ENCODE peak calls at places on chromosome 19, in five cellular contexts. N is naive thymus-derived CD8-positive, alpha-beta T cell; V is fibroblast of lung; J is H54; H is activated CD4-positive, CD25-positive, alpha-beta regulatory T cell treated with anti-CD3 and anti-CD28 coated beads, Interleukin-2, amount 50 U/mL, for 16 hours. T is an unnamed sample.

GRCh38 chr19:1039646-1040475 is at the start of gene ABCA7:
- DNase-seq in N (peak; percentile 98), V (peak; percentile 97), J (peak; percentile 93), H (peak; percentile 93), T (peak; percentile 99)

GRCh38 chr19:17402982-17403855 is 2.2 kb downstream of the BST2 start:
- DNase-seq in N (peak; percentile 23), V (no peak), J (peak; percentile 42), H (no peak), T (peak; percentile 34)

GRCh38 chr19:2542341-2543069 is 66.6 kb downstream of the GADD45B start:
- DNase-seq in N (no peak), V (peak; percentile 79), J (no peak), H (no peak), T (no peak)

GRCh38 chr19:51386882-51387520 is 773 bp downstream of the LIM2 start:
- DNase-seq in N (no peak), V (no peak), J (no peak), H (no peak), T (no peak)

GRCh38 chr19:46515879-46516350 is 20.2 kb upstream of the PNMA8B start:
- DNase-seq in N (no peak), V (peak; percentile 44), J (peak; percentile 35), H (no peak), T (no peak)

GRCh38 chr19:49506575-49507105 is 5.8 kb upstream of the FCGRT start:
- DNase-seq in N (peak; percentile 66), V (no peak), J (peak; percentile 84), H (peak; percentile 61), T (peak; percentile 69)

GRCh38 chr19:30865481-30865880 is 483.8 kb downstream of the TSHZ3 start:
- DNase-seq in N (no peak), V (no peak), J (no peak), H (no peak), T (no peak)

GRCh38 chr19:4660181-4660791 is 9.9 kb downstream of the MYDGF start:
- DNase-seq in N (no peak), V (no peak), J (no peak), H (no peak), T (no peak)

GRCh38 chr19:18589380-18590272 is 1.0 kb downstream of the REX1BD start:
- DNase-seq in N (no peak), V (peak; percentile 48), J (no peak), H (peak; percentile 45), T (peak; percentile 58)

GRCh38 chr19:5238700-5239099 is 101.9 kb downstream of the PTPRS start:
- DNase-seq in N (no peak), V (no peak), J (no peak), H (no peak), T (no peak)

GRCh38 chr19:16268676-16269319 is 55.8 kb upstream of the KLF2 start:
- DNase-seq in N (peak; percentile 51), V (no peak), J (no peak), H (peak; percentile 6), T (no peak)

GRCh38 chr19:15495151-15495550 is 13.2 kb upstream of the CYP4F22 start:
- DNase-seq in N (no peak), V (no peak), J (no peak), H (no peak), T (no peak)

GRCh38 chr19:41882568-41883462 is at the start of gene ARHGEF1:
- DNase-seq in N (peak; percentile 34), V (peak; percentile 18), J (peak; percentile 65), H (peak; percentile 27), T (peak; percentile 38)

GRCh38 chr19:46299004-46299509 is 2.2 kb downstream of the HIF3A start:
- DNase-seq in N (no peak), V (peak; percentile 96), J (peak; percentile 56), H (no peak), T (no peak)

GRCh38 chr19:17949956-17950309 is 17.0 kb upstream of the KCNN1 start:
- DNase-seq in N (no peak), V (no peak), J (peak; percentile 30), H (no peak), T (no peak)

GRCh38 chr19:43562698-43563241 is 12.6 kb downstream of the XRCC1 start:
- DNase-seq in N (peak; percentile 58), V (peak; percentile 42), J (peak; percentile 93), H (peak; percentile 55), T (peak; percentile 62)

GRCh38 chr19:28242317-28242927 is 970.5 kb downstream of the UQCRFS1 start:
- DNase-seq in N (no peak), V (peak; percentile 1), J (peak; percentile 31), H (no peak), T (no peak)

GRCh38 chr19:40235238-40236025 is 8.9 kb upstream of the CCNP start:
- DNase-seq in N (no peak), V (no peak), J (no peak), H (no peak), T (no peak)

GRCh38 chr19:54165222-54165621 is 5.7 kb upstream of the LENG1 start:
- DNase-seq in N (no peak), V (no peak), J (no peak), H (no peak), T (no peak)

GRCh38 chr19:39558623-39559117 is 18.7 kb upstream of the EID2 start:
- DNase-seq in N (no peak), V (no peak), J (no peak), H (no peak), T (no peak)

GRCh38 chr19:3818918-3819317 is 32.7 kb upstream of the MATK start:
- DNase-seq in N (no peak), V (no peak), J (no peak), H (no peak), T (no peak)

GRCh38 chr19:18529782-18530181 is 7.9 kb upstream of the ELL start:
- DNase-seq in N (no peak), V (no peak), J (no peak), H (no peak), T (no peak)

GRCh38 chr19:10289167-10289835 is 451 bp upstream of the ICAM5 start:
- DNase-seq in N (peak; percentile 44), V (peak; percentile 33), J (peak; percentile 61), H (peak; percentile 27), T (peak; percentile 46)

GRCh38 chr19:54790711-54791110 is 12.7 kb upstream of the KIR2DL4 start:
- DNase-seq in N (no peak), V (no peak), J (no peak), H (no peak), T (no peak)

GRCh38 chr19:35155441-35155840 is 906 bp downstream of the FXYD5 start:
- DNase-seq in N (no peak), V (no peak), J (no peak), H (no peak), T (no peak)

GRCh38 chr19:14136509-14137281 is at the start of gene ASF1B:
- DNase-seq in N (peak; percentile 98), V (peak; percentile 100), J (peak; percentile 95), H (peak; percentile 95), T (peak; percentile 95)

GRCh38 chr19:49335071-49335783 is at the start of gene CD37:
- DNase-seq in N (peak; percentile 43), V (no peak), J (no peak), H (peak; percentile 15), T (peak; percentile 29)

GRCh38 chr19:18202759-18203407 is 959 bp downstream of the RAB3A start:
- DNase-seq in N (peak; percentile 18), V (no peak), J (no peak), H (no peak), T (no peak)

GRCh38 chr19:5013761-5014160 is 44.8 kb downstream of the KDM4B start:
- DNase-seq in N (no peak), V (no peak), J (no peak), H (no peak), T (no peak)

GRCh38 chr19:899363-900301 is 6.3 kb downstream of the RNU6-9 start:
- DNase-seq in N (no peak), V (no peak), J (no peak), H (no peak), T (no peak)

GRCh38 chr19:40542197-40542859 is 34.3 kb upstream of the SHKBP1 start:
- DNase-seq in N (no peak), V (peak; percentile 96), J (no peak), H (no peak), T (no peak)

GRCh38 chr19:46025825-46026224 is 3.0 kb upstream of the PGLYRP1 start:
- DNase-seq in N (no peak), V (no peak), J (no peak), H (no peak), T (no peak)

GRCh38 chr19:46616631-46617322 is 8.1 kb downstream of the PTGIR start:
- DNase-seq in N (no peak), V (peak; percentile 50), J (no peak), H (no peak), T (no peak)

GRCh38 chr19:9934132-9934950 is 2.0 kb downstream of the OLFM2 start:
- DNase-seq in N (peak; percentile 75), V (peak; percentile 66), J (peak; percentile 85), H (peak; percentile 65), T (peak; percentile 75)

GRCh38 chr19:2982556-2982955 is 5.2 kb downstream of the TLE6 start:
- DNase-seq in N (no peak), V (no peak), J (no peak), H (no peak), T (no peak)

GRCh38 chr19:8192227-8192820 is 16.8 kb upstream of the CERS4 start:
- DNase-seq in N (no peak), V (no peak), J (no peak), H (no peak), T (no peak)

GRCh38 chr19:6041991-6042421 is 64.1 kb upstream of the RANBP3 start:
- DNase-seq in N (no peak), V (no peak), J (no peak), H (no peak), T (no peak)

T was measured in T follicular helper cell.